ENCODE peak calls at places on chromosomes 5 and 9, in four cellular contexts. L, F, I and O are unnamed samples.
A peak's percentile ranks its signal among the peaks of the same experiment; 100 is the strongest.

GRCh38 chr5:149228610-149229297 is 42.9 kb upstream of the AFAP1L1 start:
- DNase-seq in I (peak; percentile 80), L (peak; percentile 11), F (peak; percentile 38), O (peak; percentile 85)

GRCh38 chr5:74303575-74303974 is 337.0 kb downstream of the ENC1 start:
- DNase-seq in L (no peak), I (no peak), F (no peak), O (peak; percentile 40)

GRCh38 chr9:83259558-83259957 is 196.6 kb upstream of the RASEF start:
- DNase-seq in L (no peak), I (no peak), F (no peak), O (no peak)

GRCh38 chr9:23851024-23851629 is 25.1 kb upstream of the ELAVL2 start:
- DNase-seq in I (peak; percentile 67), L (no peak), F (no peak), O (no peak)

GRCh38 chr5:81878333-81878732 is 93.5 kb upstream of the ATG10 start:
- DNase-seq in I (no peak), F (no peak), L (no peak), O (no peak)

GRCh38 chr5:169922474-169922873 is 57.8 kb downstream of the INSYN2B start:
- DNase-seq in L (no peak), I (no peak), F (no peak), O (no peak)

GRCh38 chr9:128940271-128940921 is 7.0 kb downstream of the DOLK start:
- DNase-seq in L (no peak), F (no peak), I (no peak), O (no peak)

GRCh38 chr5:122788996-122789395 is 14.1 kb downstream of the SNX2 start:
- DNase-seq in L (no peak), F (no peak), I (no peak), O (no peak)

GRCh38 chr9:89153618-89154017 is 25.0 kb downstream of the SHC3 start:
- DNase-seq in L (no peak), I (no peak), F (peak; percentile 70), O (peak; percentile 64)

GRCh38 chr5:125311743-125312142 is 565.3 kb upstream of the ZNF608 start:
- DNase-seq in I (no peak), L (no peak), F (peak; percentile 27), O (peak; percentile 95)

GRCh38 chr5:76682395-76682794 is 33.5 kb upstream of the F2R start:
- DNase-seq in L (no peak), F (no peak), I (no peak), O (no peak)

GRCh38 chr9:130885422-130886375 is 10.9 kb downstream of the QRFP start:
- DNase-seq in I (no peak), F (no peak), L (no peak), O (no peak)

GRCh38 chr5:139588962-139589361 is 27.8 kb downstream of the UBE2D2 start:
- DNase-seq in F (no peak), L (no peak), I (peak; percentile 25), O (no peak)

GRCh38 chr9:100443781-100444768 is 17.1 kb downstream of the MSANTD3 start:
- DNase-seq in F (no peak), I (no peak), L (no peak), O (peak; percentile 20)

GRCh38 chr5:110956913-110957813 is 114.3 kb upstream of the TSLP start:
- DNase-seq in F (no peak), I (no peak), L (no peak), O (no peak)

GRCh38 chr9:127892831-127893230 is 6.6 kb downstream of the ST6GALNAC6 start:
- DNase-seq in L (no peak), F (no peak), I (no peak), O (no peak)

GRCh38 chr5:75337366-75338021 is 474 bp downstream of the HMGCR start:
- DNase-seq in I (peak; percentile 29), F (no peak), L (no peak), O (peak; percentile 11)

GRCh38 chr5:21154526-21154925 is 1166.5 kb upstream of the CDH18 start:
- DNase-seq in L (no peak), I (no peak), F (no peak), O (peak; percentile 2)

GRCh38 chr5:58261605-58262004 is 198.3 kb downstream of the PLK2 start:
- DNase-seq in I (no peak), F (no peak), L (no peak), O (peak; percentile 82)

GRCh38 chr5:30866142-30866541 is 327.3 kb upstream of the CDH6 start:
- DNase-seq in F (no peak), I (no peak), L (no peak), O (peak; percentile 3)

GRCh38 chr5:15021286-15022046 is 149.9 kb upstream of the ANKH start:
- DNase-seq in I (peak; percentile 76), L (no peak), F (no peak), O (peak; percentile 91)

GRCh38 chr9:93126151-93126781 is 7.8 kb downstream of the NINJ1 start:
- DNase-seq in L (no peak), I (no peak), F (no peak), O (no peak)

GRCh38 chr9:83401328-83401895 is 136.8 kb downstream of the FRMD3 start:
- DNase-seq in F (no peak), I (peak; percentile 74), L (no peak), O (no peak)

GRCh38 chr9:92535940-92536850 is at the start of gene ECM2:
- DNase-seq in I (no peak), F (no peak), L (no peak), O (peak; percentile 69)

GRCh38 chr5:102663771-102664530 is 91.2 kb upstream of the PAM start:
- DNase-seq in L (no peak), F (no peak), I (no peak), O (no peak)

DNA sequence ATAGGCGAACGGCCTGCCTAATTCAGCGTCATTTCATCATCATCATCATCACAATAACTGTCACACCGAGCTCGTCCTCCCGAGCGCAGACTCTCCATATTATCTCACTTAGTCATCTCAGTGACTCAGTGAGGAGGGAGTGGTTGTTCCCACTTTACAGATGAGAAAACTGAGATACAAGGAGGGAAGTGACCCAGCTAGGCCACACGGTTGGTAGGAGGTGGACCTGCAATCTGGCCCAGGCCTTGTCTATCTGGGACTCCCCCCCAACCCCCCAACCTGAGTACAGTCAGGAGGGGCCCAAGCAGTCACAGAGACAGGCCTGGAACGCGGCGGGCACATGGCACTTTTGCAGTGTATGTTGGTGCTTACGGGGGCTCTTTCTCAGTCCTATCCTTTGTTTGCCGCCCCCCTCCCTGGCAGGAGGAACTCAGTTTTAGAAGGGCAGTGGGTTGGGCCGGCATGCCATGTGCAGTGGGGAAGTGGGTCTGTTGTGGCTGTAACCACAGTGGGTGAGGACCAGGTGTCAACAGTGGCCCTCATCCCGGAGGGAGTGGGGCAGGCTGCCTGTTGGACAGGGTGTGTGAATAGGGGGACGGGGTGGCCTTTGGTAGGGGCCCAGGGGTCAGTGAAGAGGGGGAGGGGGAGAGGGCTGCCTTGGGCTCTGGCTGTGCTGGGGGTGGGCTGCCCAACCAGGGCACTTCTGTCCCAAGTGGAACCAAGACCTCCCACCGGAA is 1.7 kb upstream of the RXRA start:
- DNase-seq in F (no peak), L (no peak), I (no peak), O (no peak)
- H3K4me1 ChIP-seq in F (peaks cover 16% of the 10 kb centered on the region), L (peaks cover 11% of the 10 kb centered on the region), I (peaks cover 1% of the 10 kb centered on the region), O (peaks cover 17% of the 10 kb centered on the region)

GRCh38 chr5:174120436-174120835 is 74.9 kb downstream of the NSG2 start:
- DNase-seq in L (no peak), I (no peak), F (no peak), O (no peak)
- H3K4me1 ChIP-seq in L (no peaks in the 10 kb centered on the region), I (no peaks in the 10 kb centered on the region), F (no peaks in the 10 kb centered on the region), O (no peaks in the 10 kb centered on the region)

GRCh38 chr9:95027914-95028854 is 289.3 kb downstream of the FANCC start:
- DNase-seq in I (no peak), L (no peak), F (no peak), O (peak; percentile 57)
- H3K4me1 ChIP-seq in I (no peaks in the 10 kb centered on the region), L (no peaks in the 10 kb centered on the region), F (peaks cover 95% of the 10 kb centered on the region), O (peaks cover 30% of the 10 kb centered on the region)

DNA sequence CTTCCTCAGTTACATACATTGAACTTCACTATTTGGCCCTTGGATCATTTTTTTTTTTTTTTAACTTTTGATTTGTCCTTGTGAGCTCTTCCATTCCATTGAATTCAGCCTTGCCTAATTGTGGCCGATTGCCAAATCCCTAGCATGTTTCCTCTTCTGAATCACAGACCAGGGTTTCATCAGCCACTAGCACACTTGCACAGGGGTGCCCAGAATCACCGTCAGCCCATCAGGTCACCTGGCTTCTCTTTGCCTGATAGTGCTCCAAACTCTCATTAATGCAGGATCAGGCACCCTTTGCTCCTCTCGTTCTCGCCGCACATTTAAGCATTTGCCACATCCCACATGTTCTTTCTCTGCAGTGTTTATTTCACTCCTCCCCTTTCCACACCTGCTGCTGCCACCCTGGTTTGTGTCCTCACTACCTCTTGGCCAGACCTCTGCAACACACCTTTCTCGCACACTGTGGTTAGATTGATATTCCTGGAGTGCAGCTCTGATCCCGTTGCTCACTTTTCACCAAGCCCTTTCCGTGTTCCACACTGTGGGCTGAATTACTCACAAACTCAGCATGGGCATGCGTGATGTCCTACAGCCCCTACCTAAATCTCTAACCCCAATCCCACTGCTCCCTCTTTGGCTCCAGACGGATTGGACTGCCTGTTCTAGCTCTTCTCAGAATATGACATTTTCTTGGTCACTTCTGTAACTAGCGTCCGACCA is 9.8 kb downstream of the PIK3R1 start:
- DNase-seq in F (no peak), I (no peak), L (no peak), O (peak; percentile 86)
- H3K4me1 ChIP-seq in F (peaks cover 3% of the 10 kb centered on the region), I (peaks cover 3% of the 10 kb centered on the region), L (no peaks in the 10 kb centered on the region), O (peaks cover 9% of the 10 kb centered on the region)

GRCh38 chr9:121927636-121928035 is 165.5 kb downstream of the TTLL11 start:
- DNase-seq in I (no peak), F (no peak), L (no peak), O (no peak)
- H3K4me1 ChIP-seq in I (no peaks in the 10 kb centered on the region), F (no peaks in the 10 kb centered on the region), L (no peaks in the 10 kb centered on the region), O (no peaks in the 10 kb centered on the region)

GRCh38 chr5:133995903-133996563 is 8.7 kb downstream of the VDAC1 start:
- DNase-seq in L (no peak), I (no peak), F (no peak), O (no peak)
- H3K4me1 ChIP-seq in L (peaks cover 7% of the 10 kb centered on the region), I (peaks cover 13% of the 10 kb centered on the region), F (peaks cover 84% of the 10 kb centered on the region), O (peaks cover 18% of the 10 kb centered on the region)

GRCh38 chr9:110155744-110156143 is 52.2 kb downstream of the C9orf152 start:
- DNase-seq in I (no peak), L (no peak), F (no peak), O (no peak)
- H3K4me1 ChIP-seq in I (peaks cover 1% of the 10 kb centered on the region), L (no peaks in the 10 kb centered on the region), F (no peaks in the 10 kb centered on the region), O (peaks cover 21% of the 10 kb centered on the region)

GRCh38 chr5:79712741-79713140 is 23.1 kb downstream of the CMYA5 start:
- DNase-seq in L (no peak), F (no peak), I (no peak), O (no peak)
- H3K4me1 ChIP-seq in L (no peaks in the 10 kb centered on the region), F (no peaks in the 10 kb centered on the region), I (no peaks in the 10 kb centered on the region), O (no peaks in the 10 kb centered on the region)